ENCODE peak calls at places on chromosome 15, in eight cellular contexts. Z, G, E, X, H, S, N and V are unnamed samples.

GRCh38 chr15:38680780-38681179 is 116.2 kb upstream of the RASGRP1 start:
- DNase-seq in E (no peak), S (no peak), G (no peak), Z (no peak), N (no peak), X (no peak), H (no peak), V (no peak)

GRCh38 chr15:31402511-31403056 is 75.9 kb downstream of the KLF13 start:
- DNase-seq in E (peak), S (no peak), N (no peak), H (no peak), G (peak), Z (no peak), X (peak), V (peak)

GRCh38 chr15:100913961-100914360 is 5.2 kb upstream of the LRRK1 start:
- DNase-seq in S (no peak), H (no peak), Z (no peak), N (no peak), G (no peak), E (no peak), X (no peak), V (no peak)

GRCh38 chr15:95277266-95277665 is 1045.9 kb downstream of the MCTP2 start:
- DNase-seq in G (peak), H (no peak), Z (no peak), S (no peak), N (no peak), E (peak), X (peak), V (peak)

GRCh38 chr15:47442366-47442765 is 274.9 kb upstream of the SEMA6D start:
- DNase-seq in E (no peak), N (no peak), G (no peak), H (no peak), X (no peak), S (no peak), Z (no peak), V (peak)

GRCh38 chr15:71934446-71934845 is 124.1 kb downstream of the NR2E3 start:
- DNase-seq in S (no peak), X (no peak), H (no peak), G (no peak), E (no peak), N (no peak), Z (no peak), V (no peak)

GRCh38 chr15:71800835-71801745 is 9.3 kb upstream of the NR2E3 start:
- DNase-seq in N (no peak), H (peak), E (peak), X (peak), G (peak), S (peak), Z (peak), V (peak)

GRCh38 chr15:57570994-57571393 is 20.7 kb upstream of the MYZAP start:
- DNase-seq in H (no peak), X (peak), N (no peak), E (no peak), S (no peak), G (no peak), Z (no peak), V (peak)

GRCh38 chr15:22819651-22820050 is 18.8 kb upstream of the NIPA2 start:
- DNase-seq in Z (no peak), N (no peak), X (no peak), G (no peak), E (no peak), S (no peak), H (no peak), V (no peak)

GRCh38 chr15:33547876-33548275 is 237.1 kb downstream of the RYR3 start:
- DNase-seq in N (no peak), X (peak), E (no peak), H (peak), Z (no peak), S (peak), G (peak), V (peak)